ENCODE peak calls at places on chromosomes 13 and 19, in four cellular contexts. One of them, this sample, is unnamed. For H3K27me3, the result is how much of the 10 kb centered on the place peaks cover.

GRCh38 chr19:55491546-55492360 is 3.5 kb downstream of the SSC5D start:
- DNase-seq in ascending aorta: no peak
- DNase-seq in fibroblast of lung: no peak
- DNase-seq in heart left ventricle: peak
- DNase-seq in this sample: no peak

GRCh38 chr19:7908742-7909461 is 5.2 kb downstream of the MAP2K7 start:
- DNase-seq in ascending aorta: no peak
- DNase-seq in fibroblast of lung: no peak
- DNase-seq in heart left ventricle: no peak
- DNase-seq in this sample: no peak

GRCh38 chr19:13208964-13209796 is 59.0 kb downstream of the IER2 start:
- DNase-seq in ascending aorta: no peak
- DNase-seq in fibroblast of lung: no peak
- DNase-seq in heart left ventricle: peak
- DNase-seq in this sample: no peak

GRCh38 chr19:11598746-11599145 is 1.5 kb downstream of the ZNF627 start:
- DNase-seq in ascending aorta: no peak
- DNase-seq in fibroblast of lung: no peak
- DNase-seq in heart left ventricle: no peak
- DNase-seq in this sample: no peak

GRCh38 chr19:10861118-10861651 is 10.2 kb upstream of the CARM1 start:
- DNase-seq in ascending aorta: no peak
- DNase-seq in fibroblast of lung: no peak
- DNase-seq in heart left ventricle: no peak
- DNase-seq in this sample: peak

GRCh38 chr19:40445945-40446784 is 2.0 kb upstream of the SERTAD3 start:
- DNase-seq in ascending aorta: no peak
- DNase-seq in fibroblast of lung: no peak
- DNase-seq in heart left ventricle: no peak
- DNase-seq in this sample: no peak

GRCh38 chr19:55423225-55423967 is 15.8 kb upstream of the UBE2S start:
- DNase-seq in ascending aorta: no peak
- DNase-seq in fibroblast of lung: no peak
- DNase-seq in heart left ventricle: no peak
- DNase-seq in this sample: no peak

GRCh38 chr13:24654741-24655140 is 25.5 kb upstream of the ATP12A start:
- DNase-seq in ascending aorta: no peak
- DNase-seq in fibroblast of lung: peak
- DNase-seq in heart left ventricle: no peak
- DNase-seq in this sample: no peak

GRCh38 chr19:2087621-2088100 is 8.5 kb downstream of the MOB3A start:
- DNase-seq in ascending aorta: no peak
- DNase-seq in fibroblast of lung: no peak
- DNase-seq in heart left ventricle: no peak
- DNase-seq in this sample: no peak

GRCh38 chr13:110546933-110547332 is 14.6 kb downstream of the RAB20 start:
- DNase-seq in ascending aorta: peak
- DNase-seq in fibroblast of lung: peak
- DNase-seq in heart left ventricle: peak
- DNase-seq in this sample: no peak

GRCh38 chr19:29663861-29664752 is 1.2 kb upstream of the PLEKHF1 start:
- DNase-seq in ascending aorta: no peak
- DNase-seq in fibroblast of lung: peak
- DNase-seq in heart left ventricle: peak
- DNase-seq in this sample: no peak

GRCh38 chr19:3068071-3068470 is 5.8 kb upstream of the TLE5 start:
- DNase-seq in ascending aorta: no peak
- DNase-seq in fibroblast of lung: no peak
- DNase-seq in heart left ventricle: no peak
- DNase-seq in this sample: no peak

GRCh38 chr19:14162871-14163297 is 26.5 kb upstream of the ASF1B start:
- DNase-seq in ascending aorta: no peak
- DNase-seq in fibroblast of lung: no peak
- DNase-seq in heart left ventricle: no peak
- DNase-seq in this sample: no peak

GRCh38 chr19:10260141-10260584 is 8.1 kb downstream of the MRPL4 start:
- DNase-seq in ascending aorta: no peak
- DNase-seq in fibroblast of lung: peak
- DNase-seq in heart left ventricle: no peak
- DNase-seq in this sample: no peak

GRCh38 chr13:36736119-36736726 is 62.4 kb downstream of the SERTM1 start:
- DNase-seq in ascending aorta: no peak
- DNase-seq in fibroblast of lung: peak
- DNase-seq in heart left ventricle: peak
- DNase-seq in this sample: peak

GRCh38 chr13:100203696-100204367 is 114.9 kb downstream of the PCCA start:
- DNase-seq in ascending aorta: no peak
- DNase-seq in fibroblast of lung: peak
- DNase-seq in heart left ventricle: no peak
- DNase-seq in this sample: no peak

GRCh38 chr19:3154957-3155736 is 19.3 kb downstream of the GNA15 start:
- DNase-seq in ascending aorta: peak
- DNase-seq in fibroblast of lung: peak
- DNase-seq in heart left ventricle: peak
- DNase-seq in this sample: peak

GRCh38 chr19:56159009-56159501 is 16.8 kb upstream of the GALP start:
- DNase-seq in ascending aorta: no peak
- DNase-seq in fibroblast of lung: peak
- DNase-seq in heart left ventricle: no peak
- DNase-seq in this sample: no peak

GRCh38 chr19:49808762-49809154 is 4.3 kb downstream of the FUZ start:
- DNase-seq in ascending aorta: peak
- DNase-seq in fibroblast of lung: peak
- DNase-seq in heart left ventricle: peak
- DNase-seq in this sample: peak

GRCh38 chr19:36916991-36917390 is 859 bp downstream of the ZNF568 start:
- DNase-seq in ascending aorta: no peak
- DNase-seq in fibroblast of lung: peak
- DNase-seq in heart left ventricle: peak
- DNase-seq in this sample: no peak

GRCh38 chr13:46962286-46962941 is 65.6 kb upstream of the HTR2A start:
- DNase-seq in ascending aorta: no peak
- DNase-seq in fibroblast of lung: peak
- DNase-seq in heart left ventricle: no peak
- DNase-seq in this sample: no peak

GRCh38 chr19:5891938-5892771 is 11.4 kb downstream of the NDUFA11 start:
- DNase-seq in ascending aorta: no peak
- DNase-seq in fibroblast of lung: peak
- DNase-seq in heart left ventricle: peak
- DNase-seq in this sample: peak

GRCh38 chr13:59679239-59679638 is 484.5 kb downstream of the DIAPH3 start:
- DNase-seq in ascending aorta: no peak
- DNase-seq in fibroblast of lung: no peak
- DNase-seq in heart left ventricle: no peak
- DNase-seq in this sample: no peak

GRCh38 chr19:3555653-3556422 is 1.5 kb downstream of the MFSD12 start:
- DNase-seq in ascending aorta: no peak
- DNase-seq in fibroblast of lung: no peak
- DNase-seq in heart left ventricle: no peak
- DNase-seq in this sample: no peak

GRCh38 chr19:31349160-31349881 is at the start of gene TSHZ3:
- DNase-seq in ascending aorta: no peak
- DNase-seq in fibroblast of lung: peak
- DNase-seq in heart left ventricle: peak
- DNase-seq in this sample: peak

GRCh38 chr13:42394361-42395065 is 122.6 kb downstream of the AKAP11 start:
- DNase-seq in ascending aorta: no peak
- DNase-seq in fibroblast of lung: no peak
- DNase-seq in heart left ventricle: no peak
- DNase-seq in this sample: no peak

GRCh38 chr19:41553804-41554203 is 22.2 kb upstream of the CEACAM21 start:
- DNase-seq in ascending aorta: no peak
- DNase-seq in fibroblast of lung: no peak
- DNase-seq in heart left ventricle: no peak
- DNase-seq in this sample: no peak
- H3K27me3 ChIP-seq in ascending aorta: under half
- H3K27me3 ChIP-seq in fibroblast of lung: under half
- H3K27me3 ChIP-seq in heart left ventricle: under half
- H3K27me3 ChIP-seq in this sample: under half

GRCh38 chr19:42247631-42248199 is 5.3 kb upstream of the GSK3A start:
- DNase-seq in ascending aorta: no peak
- DNase-seq in fibroblast of lung: no peak
- DNase-seq in heart left ventricle: no peak
- DNase-seq in this sample: no peak

GRCh38 chr19:42244452-42245220 is 2.2 kb upstream of the GSK3A start:
- DNase-seq in ascending aorta: peak
- DNase-seq in fibroblast of lung: peak
- DNase-seq in heart left ventricle: peak
- DNase-seq in this sample: peak

GRCh38 chr19:42248270-42249148 is 6.1 kb upstream of the GSK3A start:
- DNase-seq in ascending aorta: no peak
- DNase-seq in fibroblast of lung: no peak
- DNase-seq in heart left ventricle: no peak
- DNase-seq in this sample: no peak

GRCh38 chr19:42246869-42247630 is 4.6 kb upstream of the GSK3A start:
- DNase-seq in ascending aorta: no peak
- DNase-seq in fibroblast of lung: peak
- DNase-seq in heart left ventricle: peak
- DNase-seq in this sample: no peak

GRCh38 chr19:42246143-42246868 is 3.9 kb upstream of the GSK3A start:
- DNase-seq in ascending aorta: no peak
- DNase-seq in fibroblast of lung: peak
- DNase-seq in heart left ventricle: peak
- DNase-seq in this sample: no peak
- TF ChIP-seq CTCF in ascending aorta: peak
- TF ChIP-seq CTCF in fibroblast of lung: peak
- TF ChIP-seq CTCF in heart left ventricle: peak
- TF ChIP-seq CTCF in this sample: no peak

GRCh38 chr13:33018886-33019285 is 2.7 kb downstream of the KL start:
- DNase-seq in ascending aorta: no peak
- DNase-seq in fibroblast of lung: no peak
- DNase-seq in heart left ventricle: no peak
- DNase-seq in this sample: no peak

GRCh38 chr13:33015275-33015674 is 948 bp upstream of the KL start:
- DNase-seq in ascending aorta: no peak
- DNase-seq in fibroblast of lung: no peak
- DNase-seq in heart left ventricle: no peak
- DNase-seq in this sample: no peak

GRCh38 chr13:33015791-33016323 is 366 bp upstream of the KL start:
- DNase-seq in ascending aorta: no peak
- DNase-seq in fibroblast of lung: no peak
- DNase-seq in heart left ventricle: peak
- DNase-seq in this sample: no peak

GRCh38 chr13:33016414-33017409 is at the start of gene KL:
- DNase-seq in ascending aorta: no peak
- DNase-seq in fibroblast of lung: peak
- DNase-seq in heart left ventricle: peak
- DNase-seq in this sample: no peak

DNA sequence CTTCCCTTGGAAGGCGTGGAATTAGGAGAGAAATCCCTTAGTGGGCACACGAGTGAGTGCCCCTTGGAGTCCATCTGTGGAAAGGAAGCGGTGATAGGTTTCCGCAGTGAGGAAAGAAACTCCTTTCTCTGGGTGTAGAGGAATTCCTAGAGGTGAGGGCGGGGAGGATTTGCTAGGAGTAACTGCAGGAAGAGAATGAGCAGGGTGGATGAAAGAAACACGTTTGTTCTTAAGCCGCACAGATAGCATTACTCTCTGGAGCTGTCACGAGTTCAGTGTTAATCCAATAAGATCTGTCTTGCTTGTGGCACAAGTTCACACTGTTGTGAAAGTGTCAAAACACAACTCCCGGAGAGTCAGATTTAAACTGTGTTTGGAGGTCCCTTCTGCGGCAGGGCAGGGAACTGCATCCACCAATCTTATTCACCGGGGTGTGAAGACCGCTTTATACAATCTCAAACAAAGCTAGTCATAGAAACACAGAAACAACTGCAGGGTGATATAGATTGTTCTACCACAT is 1.2 kb downstream of the KL start:
- DNase-seq in ascending aorta: no peak
- DNase-seq in fibroblast of lung: peak
- DNase-seq in heart left ventricle: peak
- DNase-seq in this sample: no peak
- H3K27me3 ChIP-seq in ascending aorta: under half
- H3K27me3 ChIP-seq in fibroblast of lung: under half
- H3K27me3 ChIP-seq in heart left ventricle: under half
- H3K27me3 ChIP-seq in this sample: half or more

GRCh38 chr13:39102981-39103490 is 64.8 kb downstream of the NHLRC3 start:
- DNase-seq in ascending aorta: no peak
- DNase-seq in fibroblast of lung: no peak
- DNase-seq in heart left ventricle: no peak
- DNase-seq in this sample: no peak
- TF ChIP-seq CTCF in ascending aorta: no peak
- TF ChIP-seq CTCF in fibroblast of lung: no peak
- TF ChIP-seq CTCF in heart left ventricle: no peak
- TF ChIP-seq CTCF in this sample: no peak

GRCh38 chr19:38933544-38933943 is 2.8 kb downstream of the MRPS12 start:
- DNase-seq in ascending aorta: no peak
- DNase-seq in fibroblast of lung: no peak
- DNase-seq in heart left ventricle: no peak
- DNase-seq in this sample: no peak
- H3K27me3 ChIP-seq in ascending aorta: under half
- H3K27me3 ChIP-seq in fibroblast of lung: under half
- H3K27me3 ChIP-seq in heart left ventricle: under half
- H3K27me3 ChIP-seq in this sample: under half

DNA sequence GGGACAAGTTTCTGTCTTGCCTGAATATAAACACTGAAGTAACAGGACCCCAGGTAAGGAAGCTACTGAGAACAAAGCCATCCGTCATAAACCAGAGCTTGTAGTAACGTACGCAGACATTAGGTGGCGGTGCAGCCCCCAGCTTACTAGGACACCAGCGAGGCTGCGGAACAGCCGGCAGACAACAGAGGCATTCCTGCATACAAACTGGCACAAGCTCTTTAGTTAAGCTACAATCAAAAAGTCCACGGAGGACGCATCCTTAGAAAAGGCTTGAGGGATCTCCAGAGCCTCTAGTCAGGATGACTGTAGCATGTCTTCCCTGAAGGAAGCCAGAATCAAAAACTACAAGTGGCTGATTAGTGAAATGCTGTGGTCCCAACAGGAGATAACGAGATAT is 26.2 kb downstream of the ZNF160 start:
- DNase-seq in ascending aorta: no peak
- DNase-seq in fibroblast of lung: peak
- DNase-seq in heart left ventricle: peak
- DNase-seq in this sample: no peak
- TF ChIP-seq CTCF in ascending aorta: peak
- TF ChIP-seq CTCF in fibroblast of lung: peak
- TF ChIP-seq CTCF in heart left ventricle: peak
- TF ChIP-seq CTCF in this sample: no peak

GRCh38 chr19:16193466-16193865 is 4.2 kb upstream of the AP1M1 start:
- DNase-seq in ascending aorta: no peak
- DNase-seq in fibroblast of lung: no peak
- DNase-seq in heart left ventricle: no peak
- DNase-seq in this sample: no peak
- H3K27me3 ChIP-seq in ascending aorta: under half
- H3K27me3 ChIP-seq in fibroblast of lung: under half
- H3K27me3 ChIP-seq in heart left ventricle: under half
- H3K27me3 ChIP-seq in this sample: under half